ENCODE peak calls at places on chromosome 3, in six cellular contexts. One of them, this sample, is unnamed.

GRCh38 chr3:177201707-177202397 is 4.6 kb upstream of the TBL1XR1 start:
- DNase-seq in adrenal gland: no peak
- DNase-seq in breast epithelium: peak; percentile 32
- DNase-seq in suprapubic skin: no peak
- DNase-seq in esophagus squamous epithelium: no peak
- DNase-seq in stomach: no peak
- DNase-seq in this sample: peak; percentile 73

GRCh38 chr3:67381667-67382272 is 272.6 kb downstream of the SUCLG2 start:
- DNase-seq in suprapubic skin: no peak
- DNase-seq in adrenal gland: peak; percentile 52
- DNase-seq in esophagus squamous epithelium: no peak
- DNase-seq in stomach: no peak
- DNase-seq in breast epithelium: no peak
- DNase-seq in this sample: no peak

GRCh38 chr3:134378384-134378783 is 4.1 kb upstream of the AMOTL2 start:
- DNase-seq in suprapubic skin: peak; percentile 51
- DNase-seq in esophagus squamous epithelium: no peak
- DNase-seq in breast epithelium: no peak
- DNase-seq in adrenal gland: peak; percentile 63
- DNase-seq in stomach: no peak
- DNase-seq in this sample: no peak

GRCh38 chr3:120683671-120684301 is 1.7 kb upstream of the HGD start:
- DNase-seq in suprapubic skin: no peak
- DNase-seq in breast epithelium: no peak
- DNase-seq in stomach: no peak
- DNase-seq in esophagus squamous epithelium: no peak
- DNase-seq in adrenal gland: no peak
- DNase-seq in this sample: no peak

GRCh38 chr3:123584284-123584987 is 417 bp downstream of the HACD2 start:
- DNase-seq in stomach: peak; percentile 67
- DNase-seq in breast epithelium: peak; percentile 34
- DNase-seq in adrenal gland: peak; percentile 63
- DNase-seq in suprapubic skin: peak; percentile 72
- DNase-seq in esophagus squamous epithelium: no peak
- DNase-seq in this sample: no peak

GRCh38 chr3:195892355-195893120 is 15.8 kb downstream of the TNK2 start:
- DNase-seq in stomach: no peak
- DNase-seq in esophagus squamous epithelium: no peak
- DNase-seq in suprapubic skin: no peak
- DNase-seq in adrenal gland: no peak
- DNase-seq in breast epithelium: peak; percentile 65
- DNase-seq in this sample: no peak

GRCh38 chr3:30951806-30952205 is 57.3 kb upstream of the GADL1 start:
- DNase-seq in suprapubic skin: no peak
- DNase-seq in breast epithelium: no peak
- DNase-seq in esophagus squamous epithelium: no peak
- DNase-seq in stomach: no peak
- DNase-seq in adrenal gland: no peak
- DNase-seq in this sample: no peak

GRCh38 chr3:174863488-174863887 is 4.4 kb downstream of the NAALADL2 start:
- DNase-seq in esophagus squamous epithelium: no peak
- DNase-seq in stomach: no peak
- DNase-seq in adrenal gland: no peak
- DNase-seq in suprapubic skin: no peak
- DNase-seq in breast epithelium: peak; percentile 71
- DNase-seq in this sample: no peak

GRCh38 chr3:66593978-66594377 is 93.2 kb upstream of the LRIG1 start:
- DNase-seq in adrenal gland: no peak
- DNase-seq in breast epithelium: no peak
- DNase-seq in suprapubic skin: no peak
- DNase-seq in esophagus squamous epithelium: no peak
- DNase-seq in stomach: no peak
- DNase-seq in this sample: no peak

GRCh38 chr3:82145742-82146141 is 384.3 kb upstream of the GBE1 start:
- DNase-seq in stomach: no peak
- DNase-seq in esophagus squamous epithelium: no peak
- DNase-seq in adrenal gland: no peak
- DNase-seq in breast epithelium: no peak
- DNase-seq in suprapubic skin: no peak
- DNase-seq in this sample: no peak

GRCh38 chr3:81778678-81779182 is 17.3 kb upstream of the GBE1 start:
- DNase-seq in adrenal gland: no peak
- DNase-seq in suprapubic skin: no peak
- DNase-seq in stomach: no peak
- DNase-seq in breast epithelium: no peak
- DNase-seq in esophagus squamous epithelium: no peak
- DNase-seq in this sample: no peak

GRCh38 chr3:182726258-182727142 is 66.8 kb upstream of the ATP11B start:
- DNase-seq in suprapubic skin: no peak
- DNase-seq in breast epithelium: no peak
- DNase-seq in adrenal gland: no peak
- DNase-seq in esophagus squamous epithelium: no peak
- DNase-seq in stomach: no peak
- DNase-seq in this sample: no peak

GRCh38 chr3:83216919-83217594 is 1455.6 kb upstream of the GBE1 start:
- DNase-seq in suprapubic skin: no peak
- DNase-seq in stomach: no peak
- DNase-seq in breast epithelium: no peak
- DNase-seq in esophagus squamous epithelium: no peak
- DNase-seq in adrenal gland: peak; percentile 15
- DNase-seq in this sample: no peak

GRCh38 chr3:46027736-46028397 is 584 bp upstream of the XCR1 start:
- DNase-seq in esophagus squamous epithelium: no peak
- DNase-seq in breast epithelium: no peak
- DNase-seq in suprapubic skin: no peak
- DNase-seq in adrenal gland: no peak
- DNase-seq in stomach: no peak
- DNase-seq in this sample: no peak

GRCh38 chr3:48596157-48596556 is 1.0 kb upstream of the COL7A1 start:
- DNase-seq in breast epithelium: no peak
- DNase-seq in suprapubic skin: no peak
- DNase-seq in esophagus squamous epithelium: no peak
- DNase-seq in adrenal gland: no peak
- DNase-seq in stomach: no peak
- DNase-seq in this sample: no peak

GRCh38 chr3:144662729-144663128 is 691.1 kb downstream of the DIPK2A start:
- DNase-seq in stomach: no peak
- DNase-seq in suprapubic skin: no peak
- DNase-seq in adrenal gland: no peak
- DNase-seq in breast epithelium: no peak
- DNase-seq in esophagus squamous epithelium: no peak
- DNase-seq in this sample: no peak

GRCh38 chr3:35641920-35642532 is 2.7 kb downstream of the ARPP21 start:
- DNase-seq in stomach: no peak
- DNase-seq in suprapubic skin: no peak
- DNase-seq in breast epithelium: no peak
- DNase-seq in esophagus squamous epithelium: no peak
- DNase-seq in adrenal gland: no peak
- DNase-seq in this sample: no peak
- TF ChIP-seq POLR2A in stomach: no peak
- TF ChIP-seq POLR2A in suprapubic skin: no peak
- TF ChIP-seq POLR2A in breast epithelium: no peak
- TF ChIP-seq POLR2A in esophagus squamous epithelium: no peak
- TF ChIP-seq POLR2A in adrenal gland: no peak
- TF ChIP-seq POLR2A in this sample: no peak

GRCh38 chr3:8255771-8256170 is 245.9 kb upstream of the LMCD1 start:
- DNase-seq in suprapubic skin: no peak
- DNase-seq in breast epithelium: no peak
- DNase-seq in stomach: no peak
- DNase-seq in adrenal gland: no peak
- DNase-seq in esophagus squamous epithelium: no peak
- DNase-seq in this sample: no peak

GRCh38 chr3:8266679-8267267 is 234.8 kb upstream of the LMCD1 start:
- DNase-seq in stomach: no peak
- DNase-seq in esophagus squamous epithelium: no peak
- DNase-seq in suprapubic skin: no peak
- DNase-seq in breast epithelium: no peak
- DNase-seq in adrenal gland: no peak
- DNase-seq in this sample: no peak

GRCh38 chr3:8261018-8261417 is 240.6 kb upstream of the LMCD1 start:
- DNase-seq in stomach: no peak
- DNase-seq in adrenal gland: no peak
- DNase-seq in breast epithelium: no peak
- DNase-seq in suprapubic skin: no peak
- DNase-seq in esophagus squamous epithelium: no peak
- DNase-seq in this sample: no peak
- TF ChIP-seq CTCF in stomach: no peak
- TF ChIP-seq CTCF in adrenal gland: no peak
- TF ChIP-seq CTCF in breast epithelium: no peak
- TF ChIP-seq CTCF in suprapubic skin: no peak
- TF ChIP-seq CTCF in esophagus squamous epithelium: no peak
- TF ChIP-seq CTCF in this sample: no peak

GRCh38 chr3:150930839-150931238 is 25.6 kb upstream of the MINDY4B start:
- DNase-seq in esophagus squamous epithelium: no peak
- DNase-seq in stomach: no peak
- DNase-seq in breast epithelium: no peak
- DNase-seq in suprapubic skin: no peak
- DNase-seq in adrenal gland: no peak
- DNase-seq in this sample: no peak

GRCh38 chr3:150922611-150923010 is 17.4 kb upstream of the MINDY4B start:
- DNase-seq in suprapubic skin: no peak
- DNase-seq in esophagus squamous epithelium: no peak
- DNase-seq in breast epithelium: no peak
- DNase-seq in adrenal gland: no peak
- DNase-seq in stomach: no peak
- DNase-seq in this sample: no peak

GRCh38 chr3:150928234-150928633 is 23.0 kb upstream of the MINDY4B start:
- DNase-seq in breast epithelium: no peak
- DNase-seq in suprapubic skin: no peak
- DNase-seq in esophagus squamous epithelium: no peak
- DNase-seq in adrenal gland: no peak
- DNase-seq in stomach: no peak
- DNase-seq in this sample: no peak

GRCh38 chr3:150925751-150926201 is 20.5 kb upstream of the MINDY4B start:
- DNase-seq in breast epithelium: no peak
- DNase-seq in suprapubic skin: no peak
- DNase-seq in adrenal gland: peak; percentile 53
- DNase-seq in esophagus squamous epithelium: no peak
- DNase-seq in stomach: peak; percentile 61
- DNase-seq in this sample: peak; percentile 62

GRCh38 chr3:150926328-150926727 is 21.1 kb upstream of the MINDY4B start:
- DNase-seq in suprapubic skin: no peak
- DNase-seq in breast epithelium: no peak
- DNase-seq in adrenal gland: no peak
- DNase-seq in esophagus squamous epithelium: no peak
- DNase-seq in stomach: no peak
- DNase-seq in this sample: no peak
- H3K4me3 ChIP-seq in suprapubic skin: no peak overlapping the region
- H3K4me3 ChIP-seq in breast epithelium: no peak overlapping the region
- H3K4me3 ChIP-seq in adrenal gland: no peak overlapping the region
- H3K4me3 ChIP-seq in esophagus squamous epithelium: no peak overlapping the region
- H3K4me3 ChIP-seq in stomach: no peak overlapping the region
- H3K4me3 ChIP-seq in this sample: no peak overlapping the region

GRCh38 chr3:147391726-147392082 is 14.6 kb downstream of the ZIC4 start:
- DNase-seq in esophagus squamous epithelium: no peak
- DNase-seq in stomach: no peak
- DNase-seq in breast epithelium: no peak
- DNase-seq in adrenal gland: no peak
- DNase-seq in suprapubic skin: no peak
- DNase-seq in this sample: no peak

GRCh38 chr3:147390589-147391569 is 15.5 kb downstream of the ZIC4 start:
- DNase-seq in stomach: no peak
- DNase-seq in breast epithelium: no peak
- DNase-seq in esophagus squamous epithelium: no peak
- DNase-seq in adrenal gland: no peak
- DNase-seq in suprapubic skin: no peak
- DNase-seq in this sample: no peak

GRCh38 chr3:147394168-147394941 is 12.0 kb downstream of the ZIC4 start:
- DNase-seq in suprapubic skin: no peak
- DNase-seq in esophagus squamous epithelium: no peak
- DNase-seq in adrenal gland: no peak
- DNase-seq in breast epithelium: no peak
- DNase-seq in stomach: no peak
- DNase-seq in this sample: no peak

GRCh38 chr3:147392083-147392916 is 14.0 kb downstream of the ZIC4 start:
- DNase-seq in esophagus squamous epithelium: no peak
- DNase-seq in stomach: no peak
- DNase-seq in suprapubic skin: no peak
- DNase-seq in breast epithelium: no peak
- DNase-seq in adrenal gland: no peak
- DNase-seq in this sample: no peak

GRCh38 chr3:147393261-147393964 is 12.9 kb downstream of the ZIC4 start:
- DNase-seq in breast epithelium: no peak
- DNase-seq in suprapubic skin: no peak
- DNase-seq in esophagus squamous epithelium: no peak
- DNase-seq in stomach: no peak
- DNase-seq in adrenal gland: no peak
- DNase-seq in this sample: no peak
- TF ChIP-seq POLR2A in breast epithelium: no peak
- TF ChIP-seq POLR2A in suprapubic skin: no peak
- TF ChIP-seq POLR2A in esophagus squamous epithelium: no peak
- TF ChIP-seq POLR2A in stomach: no peak
- TF ChIP-seq POLR2A in adrenal gland: no peak
- TF ChIP-seq POLR2A in this sample: no peak